ENCODE peak calls at places on chromosome 12, in eight cellular contexts. One of them, this sample, is unnamed.

GRCh38 chr12:130335517-130336392 is 1.9 kb upstream of the PIWIL1 start:
- DNase-seq in epithelial cell of prostate: no peak
- DNase-seq in right lobe of liver: no peak
- DNase-seq in iris pigment epithelial cell: peak
- DNase-seq in substantia nigra: no peak
- DNase-seq in lung microvascular endothelial cell: peak
- DNase-seq in naive thymus-derived CD4-positive, alpha-beta T cell: peak
- DNase-seq in NCI-H146: peak
- DNase-seq in this sample: peak

GRCh38 chr12:104866286-104866685 is 91.8 kb downstream of the SLC41A2 start:
- DNase-seq in epithelial cell of prostate: no peak
- DNase-seq in right lobe of liver: no peak
- DNase-seq in iris pigment epithelial cell: peak
- DNase-seq in substantia nigra: no peak
- DNase-seq in lung microvascular endothelial cell: peak
- DNase-seq in naive thymus-derived CD4-positive, alpha-beta T cell: no peak
- DNase-seq in NCI-H146: no peak
- DNase-seq in this sample: peak

GRCh38 chr12:10031771-10032175 is 1.3 kb downstream of the CLEC9A start:
- DNase-seq in epithelial cell of prostate: no peak
- DNase-seq in right lobe of liver: no peak
- DNase-seq in iris pigment epithelial cell: peak
- DNase-seq in substantia nigra: no peak
- DNase-seq in lung microvascular endothelial cell: peak
- DNase-seq in naive thymus-derived CD4-positive, alpha-beta T cell: no peak
- DNase-seq in NCI-H146: no peak
- DNase-seq in this sample: peak

GRCh38 chr12:59929091-59929490 is 333.3 kb downstream of the SLC16A7 start:
- DNase-seq in epithelial cell of prostate: peak
- DNase-seq in right lobe of liver: no peak
- DNase-seq in iris pigment epithelial cell: peak
- DNase-seq in substantia nigra: no peak
- DNase-seq in lung microvascular endothelial cell: no peak
- DNase-seq in naive thymus-derived CD4-positive, alpha-beta T cell: no peak
- DNase-seq in NCI-H146: no peak
- DNase-seq in this sample: peak

GRCh38 chr12:51818567-51819300 is 29.8 kb downstream of the FIGNL2 start:
- DNase-seq in epithelial cell of prostate: no peak
- DNase-seq in right lobe of liver: no peak
- DNase-seq in iris pigment epithelial cell: peak
- DNase-seq in substantia nigra: no peak
- DNase-seq in lung microvascular endothelial cell: no peak
- DNase-seq in naive thymus-derived CD4-positive, alpha-beta T cell: no peak
- DNase-seq in NCI-H146: no peak
- DNase-seq in this sample: peak

GRCh38 chr12:50739611-50740010 is 24.3 kb upstream of the ATF1 start:
- DNase-seq in epithelial cell of prostate: no peak
- DNase-seq in right lobe of liver: no peak
- DNase-seq in iris pigment epithelial cell: no peak
- DNase-seq in substantia nigra: no peak
- DNase-seq in lung microvascular endothelial cell: no peak
- DNase-seq in naive thymus-derived CD4-positive, alpha-beta T cell: no peak
- DNase-seq in NCI-H146: no peak
- DNase-seq in this sample: no peak

GRCh38 chr12:131929530-131930456 is 717 bp downstream of the PUS1 start:
- DNase-seq in epithelial cell of prostate: no peak
- DNase-seq in right lobe of liver: no peak
- DNase-seq in iris pigment epithelial cell: peak
- DNase-seq in substantia nigra: no peak
- DNase-seq in lung microvascular endothelial cell: peak
- DNase-seq in naive thymus-derived CD4-positive, alpha-beta T cell: peak
- DNase-seq in NCI-H146: peak
- DNase-seq in this sample: peak

GRCh38 chr12:92290016-92290685 is 144.5 kb upstream of the BTG1 start:
- DNase-seq in epithelial cell of prostate: no peak
- DNase-seq in right lobe of liver: no peak
- DNase-seq in iris pigment epithelial cell: peak
- DNase-seq in substantia nigra: no peak
- DNase-seq in lung microvascular endothelial cell: peak
- DNase-seq in naive thymus-derived CD4-positive, alpha-beta T cell: no peak
- DNase-seq in NCI-H146: no peak
- DNase-seq in this sample: no peak

GRCh38 chr12:71942259-71942658 is 3.6 kb downstream of the TPH2 start:
- DNase-seq in epithelial cell of prostate: no peak
- DNase-seq in right lobe of liver: no peak
- DNase-seq in iris pigment epithelial cell: no peak
- DNase-seq in substantia nigra: no peak
- DNase-seq in lung microvascular endothelial cell: no peak
- DNase-seq in naive thymus-derived CD4-positive, alpha-beta T cell: no peak
- DNase-seq in NCI-H146: peak
- DNase-seq in this sample: no peak

GRCh38 chr12:93390025-93390424 is 12.3 kb downstream of the NUDT4 start:
- DNase-seq in epithelial cell of prostate: no peak
- DNase-seq in right lobe of liver: no peak
- DNase-seq in iris pigment epithelial cell: no peak
- DNase-seq in substantia nigra: no peak
- DNase-seq in lung microvascular endothelial cell: no peak
- DNase-seq in naive thymus-derived CD4-positive, alpha-beta T cell: no peak
- DNase-seq in NCI-H146: no peak
- DNase-seq in this sample: no peak

GRCh38 chr12:52181757-52182156 is 10.1 kb downstream of the KRT80 start:
- DNase-seq in epithelial cell of prostate: no peak
- DNase-seq in right lobe of liver: no peak
- DNase-seq in iris pigment epithelial cell: peak
- DNase-seq in substantia nigra: no peak
- DNase-seq in lung microvascular endothelial cell: no peak
- DNase-seq in naive thymus-derived CD4-positive, alpha-beta T cell: no peak
- DNase-seq in NCI-H146: peak
- DNase-seq in this sample: peak